ENCODE peak calls at places on chromosomes 7 and 10, in four cellular contexts. One of them, this sample, is unnamed.

GRCh38 chr7:84524714-84525694 is 330.4 kb upstream of the SEMA3A start:
- DNase-seq in trophoblast cell: no peak
- DNase-seq in H1: no peak
- DNase-seq in H9: no peak
- DNase-seq in this sample: no peak

GRCh38 chr10:48494611-48495010 is 110.3 kb downstream of the ARHGAP22 start:
- DNase-seq in H9: no peak
- DNase-seq in H1: no peak
- DNase-seq in trophoblast cell: no peak
- DNase-seq in this sample: no peak

GRCh38 chr10:131847241-131847783 is 53.5 kb upstream of the PPP2R2D start:
- DNase-seq in trophoblast cell: no peak
- DNase-seq in H1: no peak
- DNase-seq in H9: peak; percentile 25
- DNase-seq in this sample: no peak

GRCh38 chr7:141231018-141231792 is 157.3 kb downstream of the TMEM178B start:
- DNase-seq in H9: peak; percentile 58
- DNase-seq in trophoblast cell: peak; percentile 28
- DNase-seq in H1: peak; percentile 34
- DNase-seq in this sample: peak; percentile 79

GRCh38 chr7:3494890-3495289 is 193.8 kb downstream of the SDK1 start:
- DNase-seq in trophoblast cell: no peak
- DNase-seq in H9: no peak
- DNase-seq in H1: no peak
- DNase-seq in this sample: no peak

GRCh38 chr10:31864834-31865518 is 63.7 kb downstream of the ARHGAP12 start:
- DNase-seq in trophoblast cell: no peak
- DNase-seq in H1: peak; percentile 10
- DNase-seq in H9: no peak
- DNase-seq in this sample: peak; percentile 78

GRCh38 chr10:123019941-123020703 is 11.3 kb downstream of the ACADSB start:
- DNase-seq in trophoblast cell: no peak
- DNase-seq in H9: no peak
- DNase-seq in H1: no peak
- DNase-seq in this sample: no peak

GRCh38 chr10:128943111-128943510 is 523.9 kb upstream of the MGMT start:
- DNase-seq in H9: no peak
- DNase-seq in trophoblast cell: no peak
- DNase-seq in H1: no peak
- DNase-seq in this sample: no peak

GRCh38 chr7:96157856-96158255 is 164.0 kb downstream of the SLC25A13 start:
- DNase-seq in H1: no peak
- DNase-seq in trophoblast cell: no peak
- DNase-seq in H9: no peak
- DNase-seq in this sample: no peak

GRCh38 chr7:114949227-114949626 is 27.3 kb downstream of the MDFIC start:
- DNase-seq in H1: no peak
- DNase-seq in trophoblast cell: no peak
- DNase-seq in H9: no peak
- DNase-seq in this sample: no peak

GRCh38 chr7:83824214-83824613 is 175.3 kb upstream of the SEMA3E start:
- DNase-seq in H9: no peak
- DNase-seq in H1: no peak
- DNase-seq in trophoblast cell: no peak
- DNase-seq in this sample: no peak

GRCh38 chr10:57657164-57657765 is 610.4 kb downstream of the IPMK start:
- DNase-seq in H1: peak; percentile 54
- DNase-seq in trophoblast cell: peak; percentile 78
- DNase-seq in H9: peak; percentile 71
- DNase-seq in this sample: peak; percentile 80

GRCh38 chr10:122567056-122567660 is 6.6 kb downstream of the DMBT1 start:
- DNase-seq in trophoblast cell: peak; percentile 39
- DNase-seq in H9: peak; percentile 64
- DNase-seq in H1: peak; percentile 9
- DNase-seq in this sample: peak; percentile 52

GRCh38 chr10:20995123-20995978 is 98.2 kb upstream of the NEBL start:
- DNase-seq in trophoblast cell: no peak
- DNase-seq in H9: no peak
- DNase-seq in H1: no peak
- DNase-seq in this sample: no peak

GRCh38 chr10:69004821-69005220 is 16.2 kb downstream of the KIFBP start:
- DNase-seq in H1: no peak
- DNase-seq in trophoblast cell: peak; percentile 51
- DNase-seq in H9: no peak
- DNase-seq in this sample: peak; percentile 31

GRCh38 chr10:96306516-96306915 is 2.3 kb downstream of the DNTT start:
- DNase-seq in trophoblast cell: no peak
- DNase-seq in H1: no peak
- DNase-seq in H9: no peak
- DNase-seq in this sample: no peak

GRCh38 chr7:82051641-82052040 is 281.8 kb upstream of the HGF start:
- DNase-seq in H9: no peak
- DNase-seq in H1: no peak
- DNase-seq in trophoblast cell: peak; percentile 55
- DNase-seq in this sample: peak; percentile 79

GRCh38 chr7:39663263-39663662 is 39.9 kb downstream of the RALA start:
- DNase-seq in trophoblast cell: no peak
- DNase-seq in H1: no peak
- DNase-seq in H9: no peak
- DNase-seq in this sample: no peak

GRCh38 chr7:143269254-143269653 is 6.0 kb downstream of the GSTK1 start:
- DNase-seq in trophoblast cell: no peak
- DNase-seq in H9: no peak
- DNase-seq in H1: no peak
- DNase-seq in this sample: no peak

GRCh38 chr7:150945853-150946825 is 32.0 kb downstream of the KCNH2 start:
- DNase-seq in trophoblast cell: no peak
- DNase-seq in H1: no peak
- DNase-seq in H9: peak; percentile 33
- DNase-seq in this sample: peak; percentile 28

GRCh38 chr10:43267811-43268210 is 946 bp upstream of the RASGEF1A start:
- DNase-seq in trophoblast cell: no peak
- DNase-seq in H1: no peak
- DNase-seq in H9: no peak
- DNase-seq in this sample: no peak

GRCh38 chr10:11679946-11680345 is 62.2 kb upstream of the ECHDC3 start:
- DNase-seq in H1: no peak
- DNase-seq in H9: no peak
- DNase-seq in trophoblast cell: no peak
- DNase-seq in this sample: no peak

GRCh38 chr10:128265596-128265995 is 139.4 kb upstream of the MKI67 start:
- DNase-seq in trophoblast cell: no peak
- DNase-seq in H9: no peak
- DNase-seq in H1: no peak
- DNase-seq in this sample: no peak

DNA sequence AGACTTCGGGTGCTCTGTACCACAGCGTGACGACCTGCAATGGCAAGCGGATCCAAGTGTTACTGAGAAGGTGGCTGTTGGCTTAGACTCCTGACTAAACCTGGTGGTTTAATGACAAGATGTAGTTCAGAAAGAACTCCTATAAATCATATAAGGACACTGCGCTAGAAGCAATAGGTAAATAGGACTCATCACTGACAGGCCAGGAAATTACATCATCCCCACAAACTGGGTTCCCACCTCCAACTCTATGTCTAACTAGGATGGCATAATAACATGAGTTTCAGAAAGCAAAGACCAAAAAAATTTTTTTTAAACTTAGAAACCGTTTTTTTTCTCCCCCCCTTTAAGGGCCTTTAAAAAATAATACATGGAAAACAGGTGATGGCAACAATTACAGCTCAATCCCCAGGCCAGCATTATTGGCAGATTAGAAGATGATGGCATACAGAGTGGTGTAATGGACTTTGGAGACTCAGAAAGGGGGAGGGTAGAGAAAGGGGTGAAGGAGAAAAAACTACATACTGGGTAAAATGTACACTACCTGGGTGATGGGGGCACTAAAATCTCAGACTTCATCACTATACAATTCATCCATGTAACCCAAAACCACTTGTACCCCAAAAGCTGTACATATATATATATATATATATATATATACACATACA is 81.4 kb upstream of the FAM133B start:
- DNase-seq in H1: no peak
- DNase-seq in trophoblast cell: no peak
- DNase-seq in H9: no peak
- DNase-seq in this sample: no peak
- H3K79me2 ChIP-seq in H1: no peaks in the 10 kb centered on the region
- H3K79me2 ChIP-seq in trophoblast cell: no peaks in the 10 kb centered on the region
- H3K79me2 ChIP-seq in H9: no peaks in the 10 kb centered on the region
- H3K79me2 ChIP-seq in this sample: no peaks in the 10 kb centered on the region

DNA sequence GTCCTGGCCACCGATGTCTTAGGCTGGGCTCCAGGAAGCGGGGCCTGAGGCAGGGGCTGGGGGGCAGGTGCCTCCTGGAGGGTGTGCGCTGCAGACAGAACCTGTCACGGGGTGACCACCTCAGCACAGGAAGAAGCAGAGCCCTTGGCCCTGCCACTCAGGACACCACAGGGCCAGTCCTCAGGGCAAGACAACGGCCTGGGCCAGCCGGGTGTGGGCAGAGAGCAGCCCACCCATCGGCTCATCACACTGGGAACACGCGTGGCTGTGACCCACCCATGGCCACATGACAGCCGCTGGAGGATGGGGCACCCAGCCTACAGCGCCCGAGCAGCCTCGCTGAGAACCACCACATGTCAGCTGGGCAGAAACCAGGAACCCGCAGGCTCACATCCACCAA is 5.9 kb upstream of the DIP2C start:
- DNase-seq in trophoblast cell: no peak
- DNase-seq in H9: no peak
- DNase-seq in H1: no peak
- DNase-seq in this sample: no peak
- H2BK120ac ChIP-seq in trophoblast cell: no peak overlapping the region
- H2BK120ac ChIP-seq in H9: no peak overlapping the region
- H2BK120ac ChIP-seq in H1: no peak overlapping the region
- H2BK120ac ChIP-seq in this sample: no peak overlapping the region

GRCh38 chr7:137961200-137962177 is 40.4 kb downstream of the CREB3L2 start:
- DNase-seq in H1: no peak
- DNase-seq in H9: no peak
- DNase-seq in trophoblast cell: no peak
- DNase-seq in this sample: no peak
- H3K79me2 ChIP-seq in H1: peaks cover 55% of the 10 kb centered on the region
- H3K79me2 ChIP-seq in H9: peaks cover 3% of the 10 kb centered on the region
- H3K79me2 ChIP-seq in trophoblast cell: peaks cover 14% of the 10 kb centered on the region
- H3K79me2 ChIP-seq in this sample: peaks cover 49% of the 10 kb centered on the region

GRCh38 chr7:98514211-98515150 is 102.6 kb upstream of the NPTX2 start:
- DNase-seq in trophoblast cell: no peak
- DNase-seq in H9: peak; percentile 45
- DNase-seq in H1: no peak
- DNase-seq in this sample: no peak
- H2BK120ac ChIP-seq in trophoblast cell: no peak overlapping the region
- H2BK120ac ChIP-seq in H9: no peak overlapping the region
- H2BK120ac ChIP-seq in H1: no peak overlapping the region
- H2BK120ac ChIP-seq in this sample: no peak overlapping the region

DNA sequence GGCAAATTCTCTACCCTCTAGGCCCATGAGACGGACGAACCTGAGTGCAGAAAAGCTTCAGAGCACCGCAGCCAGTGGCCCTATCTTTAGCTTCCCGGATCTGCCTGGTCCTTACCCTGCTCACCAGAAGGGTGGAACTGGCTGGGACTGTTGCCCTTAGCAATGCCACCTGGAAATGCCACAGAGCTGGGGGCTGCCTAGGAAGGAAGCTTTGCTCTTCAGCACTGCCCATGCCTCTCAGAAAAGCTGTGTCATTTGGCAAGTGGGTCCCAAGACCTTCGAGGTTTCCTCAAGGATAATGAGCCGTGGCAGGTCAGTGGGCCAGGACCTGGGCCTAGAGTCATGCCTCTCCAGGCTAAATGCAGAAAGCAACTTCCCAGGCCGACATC is 2.2 kb upstream of the HOXA10 start:
- DNase-seq in H1: no peak
- DNase-seq in H9: peak; percentile 25
- DNase-seq in trophoblast cell: no peak
- DNase-seq in this sample: no peak
- H3K79me2 ChIP-seq in H1: no peaks in the 10 kb centered on the region
- H3K79me2 ChIP-seq in H9: no peaks in the 10 kb centered on the region
- H3K79me2 ChIP-seq in trophoblast cell: no peaks in the 10 kb centered on the region
- H3K79me2 ChIP-seq in this sample: no peaks in the 10 kb centered on the region